ENCODE peak calls at places on chromosomes 13 and 19, in seven cellular contexts. One of them, this sample, is unnamed.

GRCh38 chr19:5313307-5313706 is 27.3 kb downstream of the PTPRS start:
- DNase-seq in esophagus muscularis mucosa: no peak
- DNase-seq in breast epithelium: no peak
- DNase-seq in HCT116: no peak
- DNase-seq in GM23338: no peak
- DNase-seq in upper lobe of left lung: no peak
- DNase-seq in K562: no peak
- DNase-seq in this sample: no peak

GRCh38 chr13:113585828-113586355 is 1.3 kb downstream of the TFDP1 start:
- DNase-seq in esophagus muscularis mucosa: peak
- DNase-seq in breast epithelium: no peak
- DNase-seq in HCT116: no peak
- DNase-seq in GM23338: no peak
- DNase-seq in upper lobe of left lung: no peak
- DNase-seq in K562: peak
- DNase-seq in this sample: no peak

GRCh38 chr13:55577847-55578210 is 1562.9 kb upstream of the PRR20A start:
- DNase-seq in esophagus muscularis mucosa: no peak
- DNase-seq in breast epithelium: no peak
- DNase-seq in HCT116: no peak
- DNase-seq in GM23338: peak
- DNase-seq in upper lobe of left lung: no peak
- DNase-seq in K562: no peak
- DNase-seq in this sample: no peak

GRCh38 chr13:112722433-112723250 is 32.8 kb downstream of the ATP11A start:
- DNase-seq in esophagus muscularis mucosa: no peak
- DNase-seq in breast epithelium: no peak
- DNase-seq in HCT116: peak
- DNase-seq in GM23338: peak
- DNase-seq in upper lobe of left lung: no peak
- DNase-seq in K562: peak
- DNase-seq in this sample: no peak

GRCh38 chr19:28881616-28882015 is 331.3 kb downstream of the UQCRFS1 start:
- DNase-seq in esophagus muscularis mucosa: no peak
- DNase-seq in breast epithelium: no peak
- DNase-seq in HCT116: no peak
- DNase-seq in GM23338: no peak
- DNase-seq in upper lobe of left lung: no peak
- DNase-seq in K562: no peak
- DNase-seq in this sample: no peak

GRCh38 chr13:90510319-90510718 is 837.2 kb upstream of the MIR17HG start:
- DNase-seq in esophagus muscularis mucosa: no peak
- DNase-seq in breast epithelium: no peak
- DNase-seq in HCT116: no peak
- DNase-seq in GM23338: no peak
- DNase-seq in upper lobe of left lung: no peak
- DNase-seq in K562: no peak
- DNase-seq in this sample: no peak

GRCh38 chr19:34276614-34277013 is 22.3 kb downstream of the GARRE1 start:
- DNase-seq in esophagus muscularis mucosa: no peak
- DNase-seq in breast epithelium: no peak
- DNase-seq in HCT116: no peak
- DNase-seq in GM23338: no peak
- DNase-seq in upper lobe of left lung: no peak
- DNase-seq in K562: no peak
- DNase-seq in this sample: no peak

GRCh38 chr19:18809149-18809978 is 18.3 kb upstream of the COMP start:
- DNase-seq in esophagus muscularis mucosa: no peak
- DNase-seq in breast epithelium: peak
- DNase-seq in HCT116: no peak
- DNase-seq in GM23338: no peak
- DNase-seq in upper lobe of left lung: no peak
- DNase-seq in K562: no peak
- DNase-seq in this sample: no peak

GRCh38 chr13:67048084-67048792 is 181.9 kb downstream of the PCDH9 start:
- DNase-seq in esophagus muscularis mucosa: no peak
- DNase-seq in breast epithelium: no peak
- DNase-seq in HCT116: no peak
- DNase-seq in GM23338: no peak
- DNase-seq in upper lobe of left lung: no peak
- DNase-seq in K562: peak
- DNase-seq in this sample: no peak

GRCh38 chr13:74197686-74198085 is 63.5 kb upstream of the KLF12 start:
- DNase-seq in esophagus muscularis mucosa: no peak
- DNase-seq in breast epithelium: no peak
- DNase-seq in HCT116: no peak
- DNase-seq in GM23338: no peak
- DNase-seq in upper lobe of left lung: no peak
- DNase-seq in K562: no peak
- DNase-seq in this sample: no peak

GRCh38 chr13:104014803-104015645 is 948.8 kb upstream of the SLC10A2 start:
- DNase-seq in esophagus muscularis mucosa: no peak
- DNase-seq in breast epithelium: no peak
- DNase-seq in HCT116: no peak
- DNase-seq in GM23338: no peak
- DNase-seq in upper lobe of left lung: no peak
- DNase-seq in K562: no peak
- DNase-seq in this sample: no peak

GRCh38 chr19:41321600-41322270 is 11.8 kb downstream of the CCDC97 start:
- DNase-seq in esophagus muscularis mucosa: no peak
- DNase-seq in breast epithelium: no peak
- DNase-seq in HCT116: no peak
- DNase-seq in GM23338: peak
- DNase-seq in upper lobe of left lung: no peak
- DNase-seq in K562: peak
- DNase-seq in this sample: no peak

GRCh38 chr19:53881482-53882390 is at the start of gene PRKCG:
- DNase-seq in esophagus muscularis mucosa: no peak
- DNase-seq in breast epithelium: no peak
- DNase-seq in HCT116: no peak
- DNase-seq in GM23338: peak
- DNase-seq in upper lobe of left lung: peak
- DNase-seq in K562: peak
- DNase-seq in this sample: no peak

GRCh38 chr19:2494447-2495129 is 18.7 kb downstream of the GADD45B start:
- DNase-seq in esophagus muscularis mucosa: no peak
- DNase-seq in breast epithelium: peak
- DNase-seq in HCT116: no peak
- DNase-seq in GM23338: peak
- DNase-seq in upper lobe of left lung: peak
- DNase-seq in K562: peak
- DNase-seq in this sample: no peak

GRCh38 chr13:50085063-50085462 is 69.8 kb downstream of the KCNRG start:
- DNase-seq in esophagus muscularis mucosa: no peak
- DNase-seq in breast epithelium: no peak
- DNase-seq in HCT116: no peak
- DNase-seq in GM23338: peak
- DNase-seq in upper lobe of left lung: no peak
- DNase-seq in K562: peak
- DNase-seq in this sample: no peak

GRCh38 chr13:24741016-24741662 is 22.8 kb upstream of the RNF17 start:
- DNase-seq in esophagus muscularis mucosa: no peak
- DNase-seq in breast epithelium: no peak
- DNase-seq in HCT116: no peak
- DNase-seq in GM23338: peak
- DNase-seq in upper lobe of left lung: peak
- DNase-seq in K562: peak
- DNase-seq in this sample: no peak

GRCh38 chr19:38880076-38880881 is 2.2 kb upstream of the RINL start:
- DNase-seq in esophagus muscularis mucosa: no peak
- DNase-seq in breast epithelium: no peak
- DNase-seq in HCT116: no peak
- DNase-seq in GM23338: peak
- DNase-seq in upper lobe of left lung: no peak
- DNase-seq in K562: no peak
- DNase-seq in this sample: no peak

GRCh38 chr13:106089251-106089940 is 446.1 kb downstream of the EFNB2 start:
- DNase-seq in esophagus muscularis mucosa: no peak
- DNase-seq in breast epithelium: no peak
- DNase-seq in HCT116: no peak
- DNase-seq in GM23338: no peak
- DNase-seq in upper lobe of left lung: no peak
- DNase-seq in K562: no peak
- DNase-seq in this sample: no peak

GRCh38 chr19:19630062-19630414 is 2.0 kb upstream of the LPAR2 start:
- DNase-seq in esophagus muscularis mucosa: no peak
- DNase-seq in breast epithelium: no peak
- DNase-seq in HCT116: no peak
- DNase-seq in GM23338: no peak
- DNase-seq in upper lobe of left lung: peak
- DNase-seq in K562: no peak
- DNase-seq in this sample: no peak

GRCh38 chr19:11510444-11510843 is 4.8 kb upstream of the ZNF653 start:
- DNase-seq in esophagus muscularis mucosa: no peak
- DNase-seq in breast epithelium: no peak
- DNase-seq in HCT116: no peak
- DNase-seq in GM23338: no peak
- DNase-seq in upper lobe of left lung: peak
- DNase-seq in K562: no peak
- DNase-seq in this sample: no peak

DNA sequence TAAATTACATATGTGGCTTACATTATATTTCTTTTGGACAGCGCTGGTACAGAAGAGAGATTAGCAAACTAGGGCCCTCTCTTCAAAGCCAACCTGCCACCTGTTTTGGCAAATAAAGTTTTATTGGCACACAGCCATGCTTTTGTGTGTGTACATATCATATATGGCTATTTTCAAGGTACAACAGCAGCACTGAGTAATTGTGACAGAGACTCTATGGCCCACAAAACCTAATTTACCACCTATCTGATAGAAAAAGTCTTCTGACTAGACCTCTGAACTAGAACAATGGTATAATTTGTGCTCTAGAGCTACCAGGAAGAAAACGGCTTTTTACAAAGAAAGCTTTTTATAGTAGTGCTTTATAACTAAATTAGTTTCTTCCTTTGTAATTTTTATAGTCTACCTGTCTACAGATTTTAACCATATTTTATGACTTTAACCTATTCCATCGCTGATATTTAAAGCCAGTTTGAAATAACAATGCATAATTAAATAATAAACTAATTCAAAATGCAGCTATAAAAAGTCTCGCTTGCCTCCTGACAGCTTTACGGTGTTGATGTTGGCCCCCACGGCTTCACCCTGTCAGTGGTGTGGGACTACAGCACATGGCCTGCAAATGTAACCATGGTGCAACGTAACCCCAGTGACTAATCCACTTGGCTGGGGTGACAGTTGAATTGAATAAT is 17.7 kb upstream of the DPY19L3 start:
- DNase-seq in esophagus muscularis mucosa: no peak
- DNase-seq in breast epithelium: no peak
- DNase-seq in HCT116: no peak
- DNase-seq in GM23338: no peak
- DNase-seq in upper lobe of left lung: no peak
- DNase-seq in K562: no peak
- DNase-seq in this sample: no peak
- H3K27ac ChIP-seq in esophagus muscularis mucosa: no peak
- H3K27ac ChIP-seq in breast epithelium: no peak
- H3K27ac ChIP-seq in HCT116: no peak
- H3K27ac ChIP-seq in GM23338: no peak
- H3K27ac ChIP-seq in upper lobe of left lung: no peak
- H3K27ac ChIP-seq in K562: no peak
- H3K27ac ChIP-seq in this sample: peak

GRCh38 chr13:42228527-42228926 is 43.4 kb upstream of the AKAP11 start:
- DNase-seq in esophagus muscularis mucosa: no peak
- DNase-seq in breast epithelium: no peak
- DNase-seq in HCT116: no peak
- DNase-seq in GM23338: no peak
- DNase-seq in upper lobe of left lung: no peak
- DNase-seq in K562: no peak
- DNase-seq in this sample: no peak
- H3K4me3 ChIP-seq in esophagus muscularis mucosa: no peak
- H3K4me3 ChIP-seq in breast epithelium: no peak
- H3K4me3 ChIP-seq in HCT116: no peak
- H3K4me3 ChIP-seq in GM23338: no peak
- H3K4me3 ChIP-seq in upper lobe of left lung: no peak
- H3K4me3 ChIP-seq in K562: no peak
- H3K4me3 ChIP-seq in this sample: peak

GRCh38 chr19:45862564-45863334 is at the start of gene SYMPK:
- DNase-seq in esophagus muscularis mucosa: peak
- DNase-seq in breast epithelium: peak
- DNase-seq in HCT116: peak
- DNase-seq in GM23338: peak
- DNase-seq in upper lobe of left lung: peak
- DNase-seq in K562: peak
- DNase-seq in this sample: peak
- TF ChIP-seq POLR2AphosphoS5 in esophagus muscularis mucosa: peak
- TF ChIP-seq POLR2AphosphoS5 in breast epithelium: peak
- TF ChIP-seq POLR2AphosphoS5 in HCT116: peak
- TF ChIP-seq POLR2AphosphoS5 in GM23338: peak
- TF ChIP-seq POLR2AphosphoS5 in upper lobe of left lung: peak
- TF ChIP-seq POLR2AphosphoS5 in K562: peak
- TF ChIP-seq POLR2AphosphoS5 in this sample: peak

GRCh38 chr19:58555920-58556632 is 1.2 kb upstream of the CHMP2A start:
- DNase-seq in esophagus muscularis mucosa: no peak
- DNase-seq in breast epithelium: no peak
- DNase-seq in HCT116: no peak
- DNase-seq in GM23338: no peak
- DNase-seq in upper lobe of left lung: no peak
- DNase-seq in K562: peak
- DNase-seq in this sample: no peak
- H3K27ac ChIP-seq in esophagus muscularis mucosa: peak
- H3K27ac ChIP-seq in breast epithelium: peak
- H3K27ac ChIP-seq in HCT116: peak
- H3K27ac ChIP-seq in GM23338: peak
- H3K27ac ChIP-seq in upper lobe of left lung: peak
- H3K27ac ChIP-seq in K562: peak
- H3K27ac ChIP-seq in this sample: no peak